ENCODE peak calls at places on chromosomes 11 and 22, in five cellular contexts. One of them, this sample, is unnamed.

GRCh38 chr11:118911880-118912741 is 13.6 kb downstream of the BCL9L start:
- DNase-seq in Kasumi-1: no peak
- DNase-seq in T-cell: no peak
- DNase-seq in GM12865: peak; percentile 49
- DNase-seq in SW480: peak; percentile 100
- DNase-seq in this sample: peak; percentile 83

GRCh38 chr11:73946798-73947458 is 3.9 kb upstream of the DNAJB13 start:
- DNase-seq in Kasumi-1: no peak
- DNase-seq in T-cell: no peak
- DNase-seq in GM12865: no peak
- DNase-seq in SW480: no peak
- DNase-seq in this sample: no peak

GRCh38 chr22:49112661-49113626 is 714.7 kb downstream of the BRD1 start:
- DNase-seq in Kasumi-1: no peak
- DNase-seq in T-cell: no peak
- DNase-seq in GM12865: no peak
- DNase-seq in SW480: no peak
- DNase-seq in this sample: no peak

GRCh38 chr11:18285841-18286240 is 19.8 kb downstream of the SAA1 start:
- DNase-seq in Kasumi-1: no peak
- DNase-seq in T-cell: no peak
- DNase-seq in GM12865: no peak
- DNase-seq in SW480: no peak
- DNase-seq in this sample: no peak

GRCh38 chr22:43777204-43777671 is 34.9 kb downstream of the EFCAB6 start:
- DNase-seq in Kasumi-1: no peak
- DNase-seq in T-cell: no peak
- DNase-seq in GM12865: no peak
- DNase-seq in SW480: no peak
- DNase-seq in this sample: no peak

GRCh38 chr22:43530864-43531201 is 119.0 kb downstream of the MPPED1 start:
- DNase-seq in Kasumi-1: no peak
- DNase-seq in T-cell: no peak
- DNase-seq in GM12865: no peak
- DNase-seq in SW480: no peak
- DNase-seq in this sample: no peak

GRCh38 chr11:38814670-38815069 is 2216.6 kb upstream of the RAG2 start:
- DNase-seq in Kasumi-1: no peak
- DNase-seq in T-cell: no peak
- DNase-seq in GM12865: no peak
- DNase-seq in SW480: no peak
- DNase-seq in this sample: no peak

GRCh38 chr11:105144887-105145286 is 5.3 kb upstream of the CARD18 start:
- DNase-seq in Kasumi-1: no peak
- DNase-seq in T-cell: no peak
- DNase-seq in GM12865: no peak
- DNase-seq in SW480: peak; percentile 40
- DNase-seq in this sample: peak; percentile 62

GRCh38 chr11:43504316-43504950 is 145.7 kb downstream of the TTC17 start:
- DNase-seq in Kasumi-1: peak; percentile 19
- DNase-seq in T-cell: no peak
- DNase-seq in GM12865: peak; percentile 29
- DNase-seq in SW480: peak; percentile 58
- DNase-seq in this sample: peak; percentile 38

GRCh38 chr11:38176812-38177322 is 1578.8 kb upstream of the RAG2 start:
- DNase-seq in Kasumi-1: no peak
- DNase-seq in T-cell: no peak
- DNase-seq in GM12865: no peak
- DNase-seq in SW480: no peak
- DNase-seq in this sample: no peak

GRCh38 chr11:128304666-128305485 is 282.5 kb downstream of the ETS1 start:
- DNase-seq in Kasumi-1: no peak
- DNase-seq in T-cell: no peak
- DNase-seq in GM12865: no peak
- DNase-seq in SW480: no peak
- DNase-seq in this sample: no peak

GRCh38 chr11:99244613-99245012 is 223.9 kb downstream of the CNTN5 start:
- DNase-seq in Kasumi-1: no peak
- DNase-seq in T-cell: no peak
- DNase-seq in GM12865: no peak
- DNase-seq in SW480: no peak
- DNase-seq in this sample: no peak

GRCh38 chr11:6362185-6362867 is 27.9 kb upstream of the SMPD1 start:
- DNase-seq in Kasumi-1: no peak
- DNase-seq in T-cell: no peak
- DNase-seq in GM12865: no peak
- DNase-seq in SW480: no peak
- DNase-seq in this sample: no peak

GRCh38 chr22:24805790-24806662 is at the start of gene SGSM1:
- DNase-seq in Kasumi-1: no peak
- DNase-seq in T-cell: peak; percentile 59
- DNase-seq in GM12865: peak; percentile 57
- DNase-seq in SW480: peak; percentile 73
- DNase-seq in this sample: peak; percentile 25

GRCh38 chr11:35029979-35030378 is 109.0 kb upstream of the CD44 start:
- DNase-seq in Kasumi-1: peak; percentile 43
- DNase-seq in T-cell: no peak
- DNase-seq in GM12865: peak; percentile 83
- DNase-seq in SW480: no peak
- DNase-seq in this sample: no peak

GRCh38 chr22:42316988-42317387 is 46.5 kb upstream of the TCF20 start:
- DNase-seq in Kasumi-1: no peak
- DNase-seq in T-cell: peak; percentile 50
- DNase-seq in GM12865: peak; percentile 26
- DNase-seq in SW480: peak; percentile 79
- DNase-seq in this sample: no peak

GRCh38 chr11:14288189-14288935 is 70.6 kb downstream of the RRAS2 start:
- DNase-seq in Kasumi-1: no peak
- DNase-seq in T-cell: no peak
- DNase-seq in GM12865: no peak
- DNase-seq in SW480: no peak
- DNase-seq in this sample: no peak

This sample was measured in HepG2.